ENCODE peak calls at places on chromosome 16, in ten cellular contexts. M, D, S, P, E, O, V, C, Q and G are unnamed samples.

GRCh38 chr16:88925540-88925887 is 51.5 kb downstream of the CBFA2T3 start:
- DNase-seq in P (no peak), Q (no peak), M (no peak), V (no peak), E (no peak), S (no peak), C (no peak), D (no peak), O (no peak), G (no peak)

GRCh38 chr16:3158498-3159314 is 23.9 kb downstream of the ZNF213 start:
- DNase-seq in O (peak), D (no peak), Q (peak), P (peak), S (no peak), C (peak), M (peak), V (peak), E (peak), G (peak)

GRCh38 chr16:83305092-83305491 is 502.7 kb upstream of the HSBP1 start:
- DNase-seq in O (no peak), Q (no peak), C (no peak), D (no peak), P (no peak), V (no peak), E (no peak), S (peak), M (peak), G (no peak)

GRCh38 chr16:68823401-68823800 is 19.9 kb upstream of the TANGO6 start:
- DNase-seq in Q (no peak), M (no peak), P (no peak), E (no peak), O (peak), V (no peak), D (no peak), C (no peak), S (peak), G (no peak)

GRCh38 chr16:83964684-83965443 is 3.2 kb upstream of the NECAB2 start:
- DNase-seq in E (no peak), P (no peak), D (no peak), M (no peak), C (no peak), S (no peak), O (no peak), Q (no peak), V (no peak), G (no peak)

GRCh38 chr16:67936876-67937605 is 391 bp upstream of the PSMB10 start:
- DNase-seq in V (peak), E (peak), Q (peak), O (no peak), S (no peak), M (no peak), D (no peak), P (peak), C (no peak), G (no peak)

GRCh38 chr16:3577302-3577752 is at the start of gene NLRC3:
- DNase-seq in P (no peak), S (no peak), O (no peak), Q (peak), D (no peak), V (no peak), E (peak), C (no peak), M (no peak), G (peak)

GRCh38 chr16:79651363-79651762 is 50.8 kb upstream of the MAF start:
- DNase-seq in D (no peak), C (peak), Q (no peak), M (no peak), O (no peak), E (no peak), V (peak), S (no peak), P (peak), G (no peak)

GRCh38 chr16:56923481-56923880 is 8.5 kb upstream of the HERPUD1 start:
- DNase-seq in O (no peak), V (no peak), S (no peak), P (no peak), Q (no peak), E (no peak), D (no peak), M (no peak), C (no peak), G (no peak)

GRCh38 chr16:74726736-74727135 is 26.1 kb upstream of the MLKL start:
- DNase-seq in V (no peak), C (no peak), S (no peak), Q (no peak), O (no peak), E (no peak), M (no peak), P (no peak), D (no peak), G (peak)

GRCh38 chr16:89351645-89352044 is 134.1 kb downstream of the ZNF778 start:
- DNase-seq in D (no peak), M (no peak), S (no peak), O (no peak), Q (no peak), V (no peak), E (no peak), C (no peak), P (no peak), G (no peak)

GRCh38 chr16:57271867-57272495 is 12.5 kb downstream of the PLLP start:
- DNase-seq in M (no peak), V (no peak), C (no peak), S (no peak), P (no peak), D (no peak), Q (no peak), E (no peak), O (no peak), G (no peak)

GRCh38 chr16:19810817-19811731 is 73.6 kb downstream of the GPRC5B start:
- DNase-seq in S (peak), D (no peak), Q (no peak), M (peak), V (no peak), P (no peak), O (peak), C (no peak), E (no peak), G (no peak)

GRCh38 chr16:58426095-58426494 is 33.8 kb downstream of the GINS3 start:
- DNase-seq in C (peak), D (no peak), V (peak), M (no peak), P (no peak), Q (no peak), E (no peak), S (no peak), O (no peak), G (peak)

GRCh38 chr16:700684-701584 is 4.7 kb downstream of the FBXL16 start:
- DNase-seq in Q (peak), C (no peak), O (no peak), V (no peak), M (no peak), E (peak), S (no peak), P (no peak), D (no peak), G (peak)

GRCh38 chr16:52812945-52813556 is 239.6 kb downstream of the CHD9NB start:
- DNase-seq in Q (no peak), D (no peak), E (no peak), C (no peak), M (peak), O (peak), V (no peak), P (no peak), S (peak), G (no peak)

GRCh38 chr16:31529398-31530312 is 2.0 kb downstream of the AHSP start:
- DNase-seq in E (no peak), M (no peak), D (no peak), S (no peak), C (no peak), V (no peak), O (no peak), Q (no peak), P (no peak), G (no peak)

GRCh38 chr16:77998350-77999023 is 23.9 kb upstream of the CLEC3A start:
- DNase-seq in S (no peak), P (no peak), E (no peak), Q (no peak), D (no peak), C (no peak), M (no peak), O (no peak), V (no peak), G (no peak)

GRCh38 chr16:19733551-19733950 is 15.5 kb downstream of the IQCK start:
- DNase-seq in D (no peak), S (no peak), P (no peak), Q (no peak), M (no peak), O (no peak), E (no peak), V (no peak), C (no peak), G (no peak)

GRCh38 chr16:53433930-53434435 is 288 bp upstream of the RBL2 start:
- DNase-seq in S (no peak), O (no peak), C (no peak), V (no peak), M (no peak), D (no peak), Q (peak), P (peak), E (no peak), G (no peak)

GRCh38 chr16:56413381-56413780 is 12.0 kb downstream of the AMFR start:
- DNase-seq in S (no peak), C (no peak), Q (no peak), O (no peak), P (no peak), E (no peak), V (no peak), D (no peak), M (no peak), G (no peak)

GRCh38 chr16:5770118-5770517 is 672.5 kb upstream of the EEF2KMT start:
- DNase-seq in D (no peak), C (no peak), P (no peak), E (no peak), V (no peak), O (no peak), S (no peak), Q (no peak), M (no peak), G (no peak)

GRCh38 chr16:67847064-67847861 is at the start of gene CENPT:
- DNase-seq in S (no peak), C (no peak), E (no peak), M (no peak), V (peak), D (no peak), P (peak), Q (peak), O (no peak), G (no peak)

GRCh38 chr16:11058820-11059219 is 114.5 kb downstream of the CLEC16A start:
- DNase-seq in Q (no peak), P (no peak), D (no peak), E (no peak), O (no peak), C (no peak), S (no peak), M (no peak), V (no peak), G (no peak)

GRCh38 chr16:53546988-53547391 is 44.0 kb upstream of the AKTIP start:
- DNase-seq in V (no peak), S (no peak), D (no peak), O (no peak), C (no peak), E (no peak), Q (no peak), M (no peak), P (no peak), G (no peak)

GRCh38 chr16:23771642-23772041 is 16.8 kb downstream of the CHP2 start:
- DNase-seq in P (no peak), E (no peak), C (no peak), D (no peak), O (no peak), M (peak), S (no peak), Q (no peak), V (no peak), G (no peak)